ENCODE peak calls at places on chromosomes 11 and 22, in nine cellular contexts. E is Peyer's patch, H is colonic mucosa, J is tibial nerve, T is OCI-LY7, F is stomach, M is right atrium auricular region, L is hepatocyte, S is heart left ventricle. A is an unnamed sample.

GRCh38 chr22:29079218-29079901 is 6.5 kb downstream of the KREMEN1 start:
- DNase-seq in L (peak; percentile 37), H (peak; percentile 70), T (no peak), S (no peak), F (no peak), M (no peak), E (peak; percentile 55), J (no peak), A (no peak)

GRCh38 chr11:9853929-9854557 is 190.2 kb downstream of the SWAP70 start:
- DNase-seq in L (no peak), S (no peak), T (no peak), H (no peak), M (no peak), F (no peak), J (no peak), E (no peak), A (no peak)

GRCh38 chr22:46061431-46062231 is 84.7 kb upstream of the WNT7B start:
- DNase-seq in T (no peak), M (no peak), E (peak; percentile 58), S (peak; percentile 35), L (no peak), F (peak; percentile 44), H (no peak), J (no peak), A (peak; percentile 77)

GRCh38 chr22:21634844-21635243 is 2.3 kb downstream of the CCDC116 start:
- DNase-seq in L (no peak), H (no peak), E (no peak), J (no peak), T (no peak), S (no peak), F (no peak), M (no peak), A (no peak)

GRCh38 chr11:697028-697491 is 1.4 kb downstream of the TMEM80 start:
- DNase-seq in M (no peak), J (no peak), L (peak; percentile 36), F (no peak), E (no peak), T (peak; percentile 56), S (no peak), H (no peak), A (no peak)

GRCh38 chr11:93654266-93654665 is 7.2 kb upstream of the CEP295 start:
- DNase-seq in T (no peak), H (no peak), M (no peak), F (no peak), E (no peak), S (no peak), L (no peak), J (no peak), A (no peak)

GRCh38 chr11:40054631-40055030 is 1404.8 kb downstream of the LRRC4C start:
- DNase-seq in S (no peak), F (peak; percentile 26), L (peak; percentile 45), J (no peak), M (no peak), E (no peak), T (no peak), H (no peak), A (no peak)

GRCh38 chr11:107102692-107103463 is 84.6 kb upstream of the GUCY1A2 start:
- DNase-seq in M (no peak), L (no peak), S (peak; percentile 27), J (no peak), E (no peak), F (no peak), T (no peak), H (no peak), A (no peak)

GRCh38 chr11:12723410-12724297 is 49.4 kb downstream of the TEAD1 start:
- DNase-seq in H (peak; percentile 46), L (peak; percentile 69), E (no peak), F (peak; percentile 55), M (no peak), S (no peak), J (no peak), T (no peak), A (no peak)

GRCh38 chr11:92253945-92254344 is 29.3 kb downstream of the FAT3 start:
- DNase-seq in T (no peak), M (no peak), F (no peak), J (no peak), H (no peak), L (no peak), S (no peak), E (no peak), A (no peak)

GRCh38 chr11:19822531-19822930 is 109.9 kb downstream of the NAV2 start:
- DNase-seq in H (no peak), F (no peak), L (no peak), S (no peak), M (no peak), T (no peak), J (no peak), E (no peak), A (no peak)

GRCh38 chr11:93648168-93648567 is 13.3 kb upstream of the CEP295 start:
- DNase-seq in S (no peak), J (no peak), T (peak; percentile 39), E (no peak), L (peak; percentile 47), M (no peak), F (no peak), H (no peak), A (no peak)

GRCh38 chr22:45334068-45334467 is 24.3 kb downstream of the FAM118A start:
- DNase-seq in E (no peak), T (no peak), J (no peak), F (no peak), M (no peak), S (no peak), L (no peak), H (no peak), A (no peak)

GRCh38 chr11:130765369-130765768 is 150.9 kb downstream of the SNX19 start:
- DNase-seq in S (no peak), H (no peak), L (no peak), M (no peak), T (no peak), J (no peak), E (no peak), F (no peak), A (no peak)

GRCh38 chr22:37747090-37747714 is 50.4 kb downstream of the TRIOBP start:
- DNase-seq in M (no peak), E (no peak), F (no peak), H (peak; percentile 60), L (peak; percentile 48), S (peak; percentile 55), T (no peak), J (peak; percentile 50), A (no peak)

GRCh38 chr11:57248780-57249383 is 11.8 kb upstream of the APLNR start:
- DNase-seq in M (peak; percentile 84), F (peak; percentile 46), H (peak; percentile 61), L (peak; percentile 85), J (peak; percentile 67), E (peak; percentile 62), T (peak; percentile 49), S (peak; percentile 81), A (peak; percentile 82)

GRCh38 chr11:117828641-117829368 is 4.3 kb upstream of the FXYD2 start:
- DNase-seq in E (peak; percentile 80), H (peak; percentile 35), T (no peak), M (peak; percentile 84), J (no peak), F (peak; percentile 42), L (peak; percentile 84), S (peak; percentile 82), A (peak; percentile 84)
- H3K27ac ChIP-seq in E (peak overlapping the region; percentile 35), H (no peak overlapping the region), T (no peak overlapping the region), M (peak overlapping the region; percentile 46), J (no peak overlapping the region), F (peak overlapping the region; percentile 73), L (peak overlapping the region; percentile 85), S (no peak overlapping the region), A (peak overlapping the region; percentile 39)

GRCh38 chr11:86256608-86257007 is 12.1 kb downstream of the EED start:
- DNase-seq in J (no peak), T (no peak), E (no peak), L (no peak), H (no peak), S (no peak), F (no peak), M (no peak), A (no peak)

GRCh38 chr11:86251285-86251830 is 6.8 kb downstream of the EED start:
- DNase-seq in T (no peak), M (no peak), H (no peak), S (no peak), L (no peak), F (no peak), E (no peak), J (no peak), A (no peak)

GRCh38 chr11:86261328-86261727 is 16.8 kb downstream of the EED start:
- DNase-seq in F (no peak), H (no peak), J (no peak), S (no peak), M (no peak), T (no peak), E (no peak), L (no peak), A (no peak)

GRCh38 chr11:86257446-86257845 is 12.9 kb downstream of the EED start:
- DNase-seq in J (no peak), L (no peak), T (no peak), F (no peak), E (no peak), S (no peak), H (no peak), M (no peak), A (no peak)

GRCh38 chr11:86255896-86256295 is 11.3 kb downstream of the EED start:
- DNase-seq in E (no peak), F (no peak), H (no peak), T (no peak), J (no peak), S (no peak), M (no peak), L (no peak), A (no peak)
- H3K36me3 ChIP-seq in E (no peaks in the 10 kb centered on the region), F (peaks cover 5% of the 10 kb centered on the region), H (no peaks in the 10 kb centered on the region), T (peaks cover 88% of the 10 kb centered on the region), J (no peaks in the 10 kb centered on the region), S (peaks cover 12% of the 10 kb centered on the region), M (peaks cover 7% of the 10 kb centered on the region), L (no peaks in the 10 kb centered on the region), A (peaks cover 6% of the 10 kb centered on the region)

DNA sequence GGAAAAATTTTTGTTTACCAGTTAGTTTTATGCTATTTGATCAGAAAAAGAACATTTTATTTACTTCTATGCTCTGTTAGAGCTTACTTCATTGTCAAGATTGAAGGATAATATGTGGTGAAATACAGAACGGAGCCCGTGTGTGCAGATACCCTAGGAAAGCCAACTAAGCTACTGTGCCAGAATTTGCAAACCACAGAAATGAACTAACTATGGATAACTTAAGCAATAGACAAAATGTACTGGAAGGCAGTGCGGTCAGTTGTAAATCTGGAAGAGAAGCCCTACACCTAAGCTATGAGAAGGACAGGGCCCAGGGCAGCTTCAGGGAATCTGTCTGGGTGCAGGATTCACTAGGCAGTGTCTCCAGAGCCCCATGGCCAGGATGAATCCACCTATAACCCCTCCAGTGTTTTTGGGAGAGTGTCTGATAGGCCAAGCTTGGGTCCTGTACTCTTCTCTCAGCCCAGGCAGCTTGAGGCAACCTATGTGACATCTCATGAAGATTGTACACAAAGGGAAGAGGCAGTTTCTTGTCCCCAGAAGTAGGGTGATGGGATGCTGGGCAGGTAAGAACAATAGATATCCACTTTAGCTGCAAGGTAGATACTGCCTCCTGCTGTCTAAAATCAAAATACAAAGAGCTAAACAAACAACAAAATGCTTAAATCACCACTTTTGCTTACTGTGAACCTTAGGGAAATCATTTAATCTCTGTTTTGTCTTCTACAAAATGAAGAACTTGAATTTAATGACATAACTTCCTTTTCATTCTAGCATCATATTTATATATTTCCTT is 12.1 kb downstream of the MMP7 start:
- DNase-seq in J (no peak), L (no peak), S (no peak), F (no peak), H (no peak), M (no peak), E (no peak), T (peak; percentile 21), A (no peak)
- TF ChIP-seq CTCF in J (no peak), L (peak; percentile 16), S (no peak), F (no peak), H (no peak), M (no peak), E (no peak), T (peak; percentile 62), A (no peak)

GRCh38 chr11:7672960-7673723 is at the start of gene CYB5R2:
- DNase-seq in T (no peak), F (peak; percentile 80), M (no peak), L (peak; percentile 86), H (peak; percentile 85), J (peak; percentile 57), E (peak; percentile 80), S (peak; percentile 77), A (no peak)
- H3K27ac ChIP-seq in T (no peak within 1 kb of the TSS), F (peak within 1 kb of the TSS; percentile 75), M (peak within 1 kb of the TSS; percentile 25), L (peak within 1 kb of the TSS; percentile 77), H (peak within 1 kb of the TSS; percentile 65), J (peak within 1 kb of the TSS; percentile 94), E (peak within 1 kb of the TSS; percentile 75), S (no peak within 1 kb of the TSS), A (no peak within 1 kb of the TSS)

A was measured in spleen.